ENCODE peak calls at places on chromosomes 7 and 10, in six cellular contexts. F, K, N, C, I and Y are unnamed samples.

GRCh38 chr10:30645340-30645827 is 15.8 kb upstream of the LYZL2 start:
- DNase-seq in F (peak), K (peak), N (no peak), C (no peak), I (no peak), Y (no peak)

GRCh38 chr7:128191136-128191844 is 49.8 kb upstream of the LEP start:
- DNase-seq in F (no peak), K (no peak), N (no peak), C (no peak), I (no peak), Y (no peak)

GRCh38 chr7:121397832-121398231 is 1.7 kb upstream of the FAM3C start:
- DNase-seq in F (no peak), K (no peak), N (no peak), C (no peak), I (no peak), Y (no peak)

GRCh38 chr7:70092314-70093303 is 494.3 kb downstream of the AUTS2 start:
- DNase-seq in F (peak), K (no peak), N (no peak), C (peak), I (peak), Y (no peak)

GRCh38 chr10:131261890-131262289 is 49.6 kb downstream of the TCERG1L start:
- DNase-seq in F (no peak), K (no peak), N (no peak), C (no peak), I (no peak), Y (no peak)

GRCh38 chr10:14184841-14185500 is 145.8 kb downstream of the FRMD4A start:
- DNase-seq in F (no peak), K (peak), N (peak), C (no peak), I (peak), Y (no peak)

GRCh38 chr10:34290412-34291082 is 524.5 kb downstream of the PARD3 start:
- DNase-seq in F (peak), K (peak), N (no peak), C (peak), I (no peak), Y (no peak)

GRCh38 chr10:77605466-77605865 is 32.1 kb downstream of the KCNMA1 start:
- DNase-seq in F (no peak), K (no peak), N (no peak), C (no peak), I (peak), Y (no peak)

GRCh38 chr10:3226960-3227724 is 54.6 kb upstream of the PITRM1 start:
- DNase-seq in F (peak), K (peak), N (no peak), C (peak), I (no peak), Y (no peak)

GRCh38 chr10:580796-581195 is 108.7 kb downstream of the DIP2C start:
- DNase-seq in F (peak), K (peak), N (no peak), C (peak), I (no peak), Y (no peak)